ENCODE peak calls at places on chromosomes 11 and 22, in nine cellular contexts. D is CD4-positive, alpha-beta memory T cell; S is SK-N-SH; Q is aorta; X is effector memory CD4-positive, alpha-beta T cell; F is kidney; C is thoracic aorta; G is neuronal stem cell; Y is psoas muscle. B is an unnamed sample.
A peak's percentile ranks its signal among the peaks of the same experiment; 100 is the strongest.

GRCh38 chr11:134511255-134511654 is 99.2 kb upstream of the B3GAT1 start:
- DNase-seq in C (no peak), D (no peak), Y (no peak), F (peak; percentile 22), G (no peak), S (no peak), X (no peak), Q (peak; percentile 10), B (no peak)

GRCh38 chr11:86047275-86047991 is 21.5 kb downstream of the PICALM start:
- DNase-seq in Y (no peak), G (no peak), X (peak; percentile 28), Q (no peak), D (no peak), C (no peak), S (no peak), F (no peak), B (no peak)

GRCh38 chr11:12728417-12728816 is 54.2 kb downstream of the TEAD1 start:
- DNase-seq in X (no peak), S (peak; percentile 44), D (no peak), C (no peak), F (no peak), Q (no peak), G (no peak), Y (no peak), B (no peak)

GRCh38 chr11:75809991-75810390 is 5.0 kb upstream of the UVRAG start:
- DNase-seq in F (no peak), G (no peak), Y (no peak), Q (no peak), D (no peak), S (no peak), X (no peak), C (no peak), B (no peak)

GRCh38 chr11:39741066-39741465 is 1718.4 kb downstream of the LRRC4C start:
- DNase-seq in S (no peak), C (no peak), Y (no peak), F (no peak), X (no peak), Q (no peak), G (no peak), D (no peak), B (no peak)

GRCh38 chr11:125479113-125479512 is 17.0 kb downstream of the FEZ1 start:
- DNase-seq in X (no peak), D (no peak), G (no peak), Y (no peak), S (no peak), Q (no peak), F (no peak), C (no peak), B (no peak)

GRCh38 chr11:88304352-88304751 is 33.2 kb downstream of the CTSC start:
- DNase-seq in F (no peak), Q (no peak), X (no peak), D (no peak), C (no peak), G (no peak), S (no peak), Y (no peak), B (no peak)

GRCh38 chr11:65211293-65212105 is 29.8 kb downstream of the CAPN1 start:
- DNase-seq in C (no peak), G (no peak), Q (no peak), D (no peak), X (no peak), S (no peak), Y (no peak), F (peak; percentile 77), B (no peak)

GRCh38 chr11:75388386-75389275 is 10.7 kb upstream of the RPS3 start:
- DNase-seq in C (peak; percentile 47), Q (peak; percentile 88), X (peak; percentile 57), D (peak; percentile 69), Y (peak; percentile 76), G (peak; percentile 76), F (peak; percentile 82), S (peak; percentile 85), B (peak; percentile 56)

GRCh38 chr11:33721291-33721840 is 14.9 kb downstream of the CD59 start:
- DNase-seq in D (no peak), X (no peak), C (no peak), Y (peak; percentile 83), Q (no peak), S (no peak), F (no peak), G (no peak), B (no peak)

GRCh38 chr22:20785415-20785814 is 11.5 kb downstream of the SERPIND1 start:
- DNase-seq in F (no peak), Y (no peak), X (no peak), C (no peak), Q (no peak), S (no peak), G (no peak), D (no peak), B (no peak)

GRCh38 chr22:31579835-31580242 is 82.2 kb downstream of the PISD start:
- DNase-seq in G (no peak), F (no peak), X (no peak), Y (no peak), C (no peak), S (no peak), Q (no peak), D (no peak), B (no peak)

GRCh38 chr11:116472661-116473060 is 300.1 kb downstream of the BUD13 start:
- DNase-seq in Q (no peak), D (no peak), Y (no peak), F (no peak), G (no peak), X (no peak), S (no peak), C (no peak), B (no peak)

DNA sequence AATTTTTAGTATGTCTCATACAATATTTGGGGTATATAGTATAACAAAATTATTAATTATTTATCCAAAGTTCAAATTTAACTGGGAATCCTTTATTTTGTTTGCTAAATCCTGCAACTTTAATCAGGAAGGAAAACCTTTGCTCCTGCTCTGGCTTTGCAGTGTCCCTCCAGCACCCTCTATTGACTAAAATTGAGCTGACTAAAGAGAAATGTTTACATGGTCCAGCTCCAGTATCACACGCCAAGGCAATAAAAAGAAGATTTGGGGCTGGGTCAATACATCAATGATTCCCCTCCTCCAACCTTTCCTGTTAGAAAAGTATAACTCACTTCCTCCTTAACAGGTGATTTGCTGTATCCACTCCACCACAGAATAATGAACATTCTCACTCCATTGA is 153.0 kb upstream of the LRRC4C start:
- DNase-seq in F (no peak), C (no peak), S (no peak), Y (no peak), D (no peak), X (no peak), G (no peak), Q (no peak), B (no peak)
- H3K9me3 ChIP-seq in F (no peaks in the 10 kb centered on the region), C (no peaks in the 10 kb centered on the region), S (peaks cover 4% of the 10 kb centered on the region), Y (no peaks in the 10 kb centered on the region), D (no peaks in the 10 kb centered on the region), X (no peaks in the 10 kb centered on the region), G (no peaks in the 10 kb centered on the region), Q (no peaks in the 10 kb centered on the region), B (no peaks in the 10 kb centered on the region)

GRCh38 chr22:47497666-47498065 is 735.2 kb downstream of the TBC1D22A start:
- DNase-seq in Q (no peak), F (no peak), D (no peak), G (no peak), Y (no peak), C (no peak), S (no peak), X (no peak), B (no peak)

GRCh38 chr22:47498969-47499368 is 736.5 kb downstream of the TBC1D22A start:
- DNase-seq in Y (no peak), C (no peak), X (no peak), D (no peak), F (no peak), G (no peak), Q (no peak), S (no peak), B (no peak)

GRCh38 chr22:47495102-47495501 is 732.7 kb downstream of the TBC1D22A start:
- DNase-seq in S (no peak), F (no peak), D (peak; percentile 29), X (no peak), Q (no peak), C (no peak), G (no peak), Y (no peak), B (no peak)
- H3K9me3 ChIP-seq in S (no peaks in the 10 kb centered on the region), F (no peaks in the 10 kb centered on the region), D (peaks cover 13% of the 10 kb centered on the region), X (peaks cover 6% of the 10 kb centered on the region), Q (peaks cover 1% of the 10 kb centered on the region), C (no peaks in the 10 kb centered on the region), G (no peaks in the 10 kb centered on the region), Y (no peaks in the 10 kb centered on the region), B (no peaks in the 10 kb centered on the region)

GRCh38 chr22:47850644-47851151 is 1088.2 kb downstream of the TBC1D22A start:
- DNase-seq in C (no peak), X (no peak), Q (no peak), F (no peak), G (peak; percentile 17), Y (no peak), S (no peak), D (no peak), B (no peak)
- H3K9me3 ChIP-seq in C (no peaks in the 10 kb centered on the region), X (no peaks in the 10 kb centered on the region), Q (no peaks in the 10 kb centered on the region), F (no peaks in the 10 kb centered on the region), G (no peaks in the 10 kb centered on the region), Y (no peaks in the 10 kb centered on the region), S (no peaks in the 10 kb centered on the region), D (no peaks in the 10 kb centered on the region), B (no peaks in the 10 kb centered on the region)

GRCh38 chr22:47376322-47376700 is 613.9 kb downstream of the TBC1D22A start:
- DNase-seq in D (no peak), Y (no peak), S (no peak), Q (peak; percentile 28), G (no peak), F (no peak), X (no peak), C (no peak), B (no peak)
- H3K9me3 ChIP-seq in D (no peaks in the 10 kb centered on the region), Y (no peaks in the 10 kb centered on the region), S (no peaks in the 10 kb centered on the region), Q (no peaks in the 10 kb centered on the region), G (no peaks in the 10 kb centered on the region), F (no peaks in the 10 kb centered on the region), X (no peaks in the 10 kb centered on the region), C (no peaks in the 10 kb centered on the region), B (no peaks in the 10 kb centered on the region)

DNA sequence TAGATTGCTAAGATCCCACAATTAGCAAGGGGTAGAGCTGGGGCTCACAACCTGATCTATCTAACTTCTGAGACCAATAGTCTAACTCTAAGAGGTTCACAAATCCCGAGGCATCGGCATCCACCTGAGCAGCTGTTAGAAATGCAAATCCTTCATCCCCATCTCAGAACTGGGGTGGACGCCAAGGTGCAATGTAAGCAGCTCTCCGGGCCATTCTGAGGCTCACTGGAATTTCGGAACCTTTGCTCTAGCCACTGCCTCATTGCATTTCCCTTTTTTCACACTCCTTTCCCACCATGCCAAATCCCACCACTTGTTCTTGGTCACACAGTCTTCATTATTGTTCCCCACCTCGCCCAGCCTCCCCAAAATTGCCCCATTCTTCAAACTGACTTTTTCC is 29.8 kb downstream of the MAML2 start:
- DNase-seq in Q (no peak), F (no peak), Y (no peak), S (no peak), C (no peak), D (no peak), G (no peak), X (no peak), B (no peak)
- H3K9me3 ChIP-seq in Q (no peaks in the 10 kb centered on the region), F (no peaks in the 10 kb centered on the region), Y (no peaks in the 10 kb centered on the region), S (no peaks in the 10 kb centered on the region), C (no peaks in the 10 kb centered on the region), D (no peaks in the 10 kb centered on the region), G (no peaks in the 10 kb centered on the region), X (no peaks in the 10 kb centered on the region), B (no peaks in the 10 kb centered on the region)

GRCh38 chr22:22979954-22980353 is 90.4 kb upstream of the GNAZ start:
- DNase-seq in C (no peak), S (no peak), D (no peak), G (no peak), Y (no peak), F (no peak), X (no peak), Q (no peak), B (no peak)
- H3K9me3 ChIP-seq in C (no peaks in the 10 kb centered on the region), S (peaks cover 9% of the 10 kb centered on the region), D (no peaks in the 10 kb centered on the region), G (peaks cover 24% of the 10 kb centered on the region), Y (peaks cover 22% of the 10 kb centered on the region), F (peaks cover 12% of the 10 kb centered on the region), X (no peaks in the 10 kb centered on the region), Q (no peaks in the 10 kb centered on the region), B (no peaks in the 10 kb centered on the region)

GRCh38 chr11:68912254-68912653 is 8.6 kb downstream of the IGHMBP2 start:
- DNase-seq in S (no peak), Y (no peak), C (no peak), Q (no peak), D (no peak), X (no peak), G (no peak), F (no peak), B (no peak)
- H3K9me3 ChIP-seq in S (no peaks in the 10 kb centered on the region), Y (no peaks in the 10 kb centered on the region), C (no peaks in the 10 kb centered on the region), Q (no peaks in the 10 kb centered on the region), D (no peaks in the 10 kb centered on the region), X (no peaks in the 10 kb centered on the region), G (no peaks in the 10 kb centered on the region), F (no peaks in the 10 kb centered on the region), B (no peaks in the 10 kb centered on the region)

B was measured in T-helper 17 cell.